ENCODE peak calls at places on chromosomes 3 and 15, in six cellular contexts. K is NCI-H1105, C is HTR-8/SVneo, W is adrenal gland, Y is small intestine, L is progenitor cell of endocrine pancreas. X is an unnamed sample.

GRCh38 chr15:90103669-90104329 is 1.5 kb upstream of the IDH2 start:
- DNase-seq in K (no peak), C (no peak), W (no peak), Y (peak; percentile 50), L (no peak), X (no peak)

GRCh38 chr15:37015025-37015424 is 85.3 kb downstream of the MEIS2 start:
- DNase-seq in K (no peak), C (no peak), W (peak; percentile 51), Y (no peak), L (no peak), X (no peak)

GRCh38 chr15:85444329-85444605 is 63.9 kb downstream of the AKAP13 start:
- DNase-seq in K (no peak), C (no peak), W (no peak), Y (no peak), L (no peak), X (no peak)

GRCh38 chr3:29649815-29650547 is 369.1 kb downstream of the RBMS3 start:
- DNase-seq in K (no peak), C (peak; percentile 35), W (no peak), Y (peak; percentile 2), L (no peak), X (no peak)

GRCh38 chr15:61118885-61119284 is 110.2 kb downstream of the RORA start:
- DNase-seq in K (no peak), C (no peak), W (no peak), Y (no peak), L (no peak), X (no peak)

GRCh38 chr3:186469525-186469924 is 74.7 kb downstream of the CRYGS start:
- DNase-seq in K (no peak), C (no peak), W (no peak), Y (no peak), L (no peak), X (no peak)

GRCh38 chr3:76698136-76698535 is 341.8 kb upstream of the ROBO2 start:
- DNase-seq in K (no peak), C (no peak), W (no peak), Y (no peak), L (no peak), X (no peak)

GRCh38 chr3:88678747-88679146 is 428.7 kb upstream of the EPHA3 start:
- DNase-seq in K (no peak), C (no peak), W (no peak), Y (no peak), L (no peak), X (no peak)

GRCh38 chr15:41559489-41560177 is 621 bp downstream of the TYRO3 start:
- DNase-seq in K (no peak), C (no peak), W (no peak), Y (no peak), L (no peak), X (peak; percentile 43)

GRCh38 chr3:194736896-194737600 is 51.4 kb downstream of the FAM43A start:
- DNase-seq in K (no peak), C (no peak), W (no peak), Y (no peak), L (no peak), X (no peak)

GRCh38 chr3:13500133-13500885 is 20.2 kb downstream of the HDAC11 start:
- DNase-seq in K (no peak), C (peak; percentile 59), W (no peak), Y (no peak), L (no peak), X (peak; percentile 52)

GRCh38 chr3:50572801-50573371 is 3.6 kb downstream of the HEMK1 start:
- DNase-seq in K (no peak), C (no peak), W (no peak), Y (peak; percentile 15), L (no peak), X (no peak)